ENCODE peak calls at places on chromosomes 16 and 17, in ten cellular contexts. H is thoracic aorta, G is lower lobe of right lung, P is neural crest cell, V is AG04449, L is MCF 10A, F is Panc1, D is ascending aorta, Q is body of pancreas, B is cardiac fibroblast. Z is an unnamed sample.

GRCh38 chr16:69276143-69277115 is 34.7 kb upstream of the VPS4A start:
- DNase-seq in H (peak; percentile 30), G (no peak), P (no peak), V (peak; percentile 93), L (peak; percentile 41), F (no peak), D (peak; percentile 89), Q (peak; percentile 50), B (peak; percentile 98), Z (no peak)

GRCh38 chr17:47013341-47013740 is 34.3 kb upstream of the RPRML start:
- DNase-seq in H (no peak), G (no peak), P (no peak), V (peak; percentile 26), L (no peak), F (no peak), D (no peak), Q (no peak), B (no peak), Z (no peak)

GRCh38 chr17:51275381-51275780 is 15.0 kb downstream of the UTP18 start:
- DNase-seq in H (no peak), G (no peak), P (no peak), V (peak; percentile 70), L (no peak), F (no peak), D (no peak), Q (no peak), B (peak; percentile 78), Z (no peak)

GRCh38 chr17:75250009-75250471 is 11.4 kb downstream of the GGA3 start:
- DNase-seq in H (no peak), G (no peak), P (no peak), V (no peak), L (peak; percentile 81), F (no peak), D (peak; percentile 81), Q (no peak), B (peak; percentile 82), Z (no peak)

GRCh38 chr16:2743007-2743810 is 9.2 kb upstream of the SRRM2 start:
- DNase-seq in H (no peak), G (peak; percentile 36), P (no peak), V (no peak), L (no peak), F (no peak), D (no peak), Q (no peak), B (no peak), Z (no peak)

GRCh38 chr16:4377573-4378146 is 6.0 kb downstream of the VASN start:
- DNase-seq in H (no peak), G (no peak), P (no peak), V (no peak), L (no peak), F (no peak), D (peak; percentile 72), Q (peak; percentile 45), B (no peak), Z (no peak)

GRCh38 chr17:66965801-66966528 is 1.5 kb downstream of the CACNG4 start:
- DNase-seq in H (no peak), G (no peak), P (no peak), V (no peak), L (no peak), F (no peak), D (no peak), Q (no peak), B (no peak), Z (no peak)

GRCh38 chr16:12289175-12290063 is 312.9 kb downstream of the SNX29 start:
- DNase-seq in H (no peak), G (peak; percentile 51), P (no peak), V (no peak), L (no peak), F (no peak), D (no peak), Q (no peak), B (no peak), Z (no peak)

GRCh38 chr16:27406729-27407128 is 4.8 kb downstream of the IL21R start:
- DNase-seq in H (no peak), G (no peak), P (no peak), V (no peak), L (no peak), F (no peak), D (no peak), Q (no peak), B (no peak), Z (no peak)

GRCh38 chr17:69575346-69575761 is 160.9 kb downstream of the MAP2K6 start:
- DNase-seq in H (no peak), G (no peak), P (no peak), V (peak; percentile 73), L (peak; percentile 45), F (no peak), D (no peak), Q (peak; percentile 6), B (peak; percentile 44), Z (no peak)

GRCh38 chr17:7626956-7627249 is 718 bp downstream of the SAT2 start:
- DNase-seq in H (no peak), G (no peak), P (no peak), V (no peak), L (no peak), F (no peak), D (no peak), Q (no peak), B (no peak), Z (no peak)

DNA sequence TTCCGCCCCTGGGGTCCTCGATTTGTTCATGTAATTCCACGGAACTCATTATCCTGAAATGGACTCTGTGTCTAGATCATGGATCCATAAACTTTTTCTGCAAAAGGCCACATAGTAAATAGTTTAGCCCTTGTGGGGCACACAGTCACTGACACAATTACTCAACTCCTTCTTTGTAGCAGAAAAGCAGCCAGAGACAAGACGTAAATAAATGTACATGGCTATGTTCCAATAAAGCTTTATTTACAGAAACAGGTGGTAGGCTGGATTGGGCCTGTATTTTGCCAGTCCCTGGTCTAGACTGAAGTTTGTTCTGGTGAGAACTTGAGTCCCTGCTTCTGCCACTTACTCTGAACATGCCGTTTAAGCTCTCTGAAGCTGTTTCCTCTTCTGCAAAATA is 62.0 kb upstream of the FOXF1 start:
- DNase-seq in H (no peak), G (no peak), P (no peak), V (no peak), L (no peak), F (no peak), D (no peak), Q (no peak), B (no peak), Z (no peak)
- TF ChIP-seq CTCF in H (no peak), G (no peak), P (no peak), V (no peak), L (no peak), F (no peak), D (no peak), Q (no peak), B (no peak), Z (no peak)

GRCh38 chr17:18981385-18981641 is 23.3 kb downstream of the FAM83G start:
- DNase-seq in H (no peak), G (no peak), P (no peak), V (no peak), L (no peak), F (no peak), D (no peak), Q (no peak), B (no peak), Z (no peak)

GRCh38 chr17:18980682-18981384 is 23.7 kb downstream of the FAM83G start:
- DNase-seq in H (no peak), G (no peak), P (no peak), V (no peak), L (no peak), F (no peak), D (no peak), Q (no peak), B (peak; percentile 65), Z (no peak)

GRCh38 chr17:18978655-18979054 is 25.9 kb downstream of the FAM83G start:
- DNase-seq in H (no peak), G (no peak), P (no peak), V (no peak), L (no peak), F (no peak), D (no peak), Q (no peak), B (no peak), Z (no peak)

GRCh38 chr17:18984273-18985114 is 20.1 kb downstream of the FAM83G start:
- DNase-seq in H (no peak), G (no peak), P (no peak), V (no peak), L (no peak), F (no peak), D (no peak), Q (no peak), B (no peak), Z (no peak)

DNA sequence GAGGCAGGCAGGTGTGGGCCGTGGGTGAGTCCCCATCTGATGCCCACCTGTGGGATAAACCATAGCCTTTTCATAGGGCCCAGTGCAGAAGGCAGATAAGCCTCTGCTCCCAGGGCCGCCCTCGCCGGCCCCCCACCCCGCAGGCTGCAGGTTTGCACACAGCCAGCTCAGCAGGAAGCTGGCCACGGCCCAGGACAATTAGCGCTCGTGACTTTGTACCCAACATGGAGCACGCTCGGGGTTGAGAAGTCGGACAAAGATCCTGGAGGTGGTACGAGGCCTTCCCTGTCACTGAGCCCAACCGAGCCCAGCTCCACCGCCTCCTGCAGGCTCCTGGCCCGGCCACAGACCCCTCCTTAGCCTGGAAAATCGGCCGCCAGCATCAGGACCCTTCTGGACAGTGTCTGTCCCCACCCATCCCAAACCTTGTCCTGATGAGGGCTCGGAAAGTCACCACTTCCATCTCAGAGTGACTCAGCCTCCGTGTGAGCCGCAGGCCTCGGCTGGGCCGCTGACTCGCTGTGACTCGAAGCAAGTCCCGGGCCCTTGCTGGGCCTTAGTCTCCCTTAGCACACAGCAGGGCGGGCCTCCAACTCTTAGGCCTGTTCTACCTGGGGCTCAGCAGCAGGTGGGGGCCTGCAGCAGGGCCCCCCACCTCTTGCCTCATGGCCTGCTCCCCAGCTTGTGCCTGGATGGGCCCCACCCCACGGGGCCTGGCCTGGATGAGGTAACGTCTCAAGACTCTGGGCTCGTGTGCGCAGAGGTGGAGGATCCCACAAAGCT is 22.7 kb downstream of the FAM83G start:
- DNase-seq in H (peak; percentile 15), G (no peak), P (no peak), V (peak; percentile 38), L (peak; percentile 46), F (peak; percentile 36), D (no peak), Q (peak; percentile 82), B (peak; percentile 80), Z (no peak)
- TF ChIP-seq CTCF in H (no peak), G (no peak), P (no peak), V (no peak), L (no peak), F (no peak), D (no peak), Q (no peak), B (no peak), Z (no peak)

GRCh38 chr17:22694362-22695227 is 1002.3 kb downstream of the KCNJ18 start:
- DNase-seq in H (no peak), G (no peak), P (no peak), V (no peak), L (no peak), F (no peak), D (no peak), Q (no peak), B (no peak), Z (no peak)
- TF ChIP-seq CTCF in H (peak; percentile 9), G (no peak), P (no peak), V (no peak), L (peak; percentile 19), F (peak; percentile 87), D (no peak), Q (no peak), B (peak; percentile 3), Z (peak; percentile 41)

DNA sequence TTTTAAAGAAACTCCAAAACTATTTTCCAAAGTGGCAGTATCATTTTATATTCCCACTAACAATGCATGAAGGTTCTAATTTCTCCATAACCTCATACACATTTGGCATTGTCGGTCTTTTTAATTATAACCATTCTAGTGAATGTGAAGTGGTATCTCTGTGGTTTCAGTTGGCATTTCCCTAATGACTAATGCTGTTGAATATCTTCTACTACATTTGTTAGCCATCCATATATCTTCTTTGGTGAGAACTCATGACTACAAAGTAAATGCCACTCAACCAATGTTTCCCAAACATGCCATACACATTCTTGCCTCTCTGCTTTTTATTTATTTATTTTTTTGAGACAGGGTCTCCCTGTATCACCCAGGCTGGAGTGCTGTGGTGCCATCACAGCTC is 31.7 kb upstream of the TAOK1 start:
- DNase-seq in H (no peak), G (no peak), P (no peak), V (no peak), L (no peak), F (no peak), D (no peak), Q (no peak), B (peak; percentile 17), Z (no peak)
- TF ChIP-seq CTCF in H (no peak), G (no peak), P (no peak), V (no peak), L (no peak), F (no peak), D (no peak), Q (no peak), B (no peak), Z (no peak)

Z was measured in glutamatergic neuron.